ENCODE peak calls at places on chromosomes 3 and 15, in eight cellular contexts. M is DND-41, R is K562, F is PC-3, Z is A549, I is HepG2, J is fibroblast of lung, P is H9. L is an unnamed sample.

GRCh38 chr3:192563417-192563816 is 163.9 kb downstream of the FGF12 start:
- DNase-seq in M (no peak), R (no peak), F (no peak), Z (no peak), I (no peak), J (no peak), P (no peak), L (no peak)

GRCh38 chr3:76021376-76021775 is 236.0 kb upstream of the ZNF717 start:
- DNase-seq in M (no peak), R (no peak), F (peak), Z (no peak), I (no peak), J (no peak), P (no peak), L (no peak)

GRCh38 chr15:48459571-48460461 is 128.6 kb downstream of the DUT start:
- DNase-seq in M (no peak), R (no peak), F (peak), Z (peak), I (no peak), J (peak), P (no peak), L (no peak)

GRCh38 chr3:23459437-23459836 is 256.3 kb downstream of the UBE2E2 start:
- DNase-seq in M (no peak), R (no peak), F (no peak), Z (no peak), I (no peak), J (no peak), P (no peak), L (no peak)

GRCh38 chr15:68554716-68555347 is 24.0 kb upstream of the CORO2B start:
- DNase-seq in M (no peak), R (no peak), F (no peak), Z (no peak), I (no peak), J (no peak), P (no peak), L (no peak)

GRCh38 chr15:59456114-59456513 is 18.1 kb downstream of the FAM81A start:
- DNase-seq in M (no peak), R (no peak), F (peak), Z (no peak), I (no peak), J (no peak), P (no peak), L (no peak)

GRCh38 chr15:101176625-101177024 is 75.2 kb downstream of the CHSY1 start:
- DNase-seq in M (no peak), R (no peak), F (no peak), Z (peak), I (peak), J (peak), P (no peak), L (no peak)

GRCh38 chr3:11240496-11240895 is 31.7 kb upstream of the ATG7 start:
- DNase-seq in M (no peak), R (no peak), F (no peak), Z (no peak), I (no peak), J (peak), P (no peak), L (no peak)

GRCh38 chr15:41940441-41940857 is 31.9 kb downstream of the EHD4 start:
- DNase-seq in M (no peak), R (no peak), F (peak), Z (peak), I (peak), J (peak), P (no peak), L (no peak)

GRCh38 chr3:111763968-111764367 is 95.1 kb upstream of the PHLDB2 start:
- DNase-seq in M (no peak), R (no peak), F (no peak), Z (no peak), I (no peak), J (peak), P (no peak), L (no peak)

GRCh38 chr3:183892610-183893214 is 8.0 kb upstream of the PARL start:
- DNase-seq in M (no peak), R (no peak), F (no peak), Z (no peak), I (peak), J (no peak), P (no peak), L (no peak)

GRCh38 chr3:195701042-195701910 is 19.5 kb upstream of the MUC20 start:
- DNase-seq in M (no peak), R (no peak), F (no peak), Z (no peak), I (no peak), J (no peak), P (no peak), L (no peak)

GRCh38 chr15:74443100-74443909 is 9.5 kb upstream of the SEMA7A start:
- DNase-seq in M (no peak), R (no peak), F (no peak), Z (no peak), I (peak), J (peak), P (no peak), L (no peak)

GRCh38 chr3:189490749-189491148 is 140.4 kb upstream of the TP63 start:
- DNase-seq in M (no peak), R (no peak), F (peak), Z (peak), I (no peak), J (no peak), P (no peak), L (no peak)
- H3K4me2 ChIP-seq in M (no peak), R (no peak), F (no peak), Z (peak), I (no peak), J (no peak), P (no peak), L (no peak)

DNA sequence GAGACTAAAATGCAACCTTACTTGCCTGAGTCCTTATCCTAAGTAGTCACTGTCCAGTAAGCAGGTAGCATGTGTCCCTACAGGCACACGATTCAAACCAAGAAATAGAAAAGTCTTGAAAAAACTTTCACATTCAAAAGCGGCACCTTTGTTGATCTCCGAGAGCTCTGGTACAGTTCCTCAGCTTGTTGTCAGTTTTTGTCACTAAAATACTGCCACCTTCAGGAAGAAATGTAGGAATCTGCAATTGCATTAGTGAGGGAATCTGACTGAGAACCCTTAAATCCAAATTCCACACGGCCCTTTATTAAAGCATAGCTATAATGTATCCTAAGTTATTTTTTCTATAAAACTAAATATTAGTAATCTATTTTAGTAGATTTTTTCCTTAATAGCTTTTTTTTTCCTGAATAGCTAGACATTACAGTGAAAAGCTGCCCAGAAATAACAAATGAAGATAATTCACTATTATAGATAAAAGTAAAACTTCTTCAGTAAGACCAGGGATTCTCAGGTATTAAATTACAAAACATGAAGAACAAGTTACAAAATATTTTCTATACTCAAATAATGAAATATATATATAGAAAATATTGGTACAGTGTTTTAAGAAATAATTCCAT is 44.0 kb downstream of the CCDC54 start:
- DNase-seq in M (peak), R (peak), F (peak), Z (peak), I (peak), J (peak), P (no peak), L (peak)
- H3K4me2 ChIP-seq in M (peak), R (no peak), F (peak), Z (peak), I (peak), J (peak), P (no peak), L (no peak)

GRCh38 chr3:22121068-22121706 is 370.2 kb upstream of the ZNF385D start:
- DNase-seq in M (no peak), R (no peak), F (no peak), Z (no peak), I (peak), J (no peak), P (no peak), L (no peak)

GRCh38 chr3:22115581-22115980 is 364.6 kb upstream of the ZNF385D start:
- DNase-seq in M (no peak), R (no peak), F (peak), Z (no peak), I (no peak), J (peak), P (no peak), L (no peak)

GRCh38 chr3:22118542-22118941 is 367.5 kb upstream of the ZNF385D start:
- DNase-seq in M (no peak), R (no peak), F (no peak), Z (no peak), I (no peak), J (no peak), P (no peak), L (no peak)

GRCh38 chr3:22117091-22117490 is 366.1 kb upstream of the ZNF385D start:
- DNase-seq in M (no peak), R (no peak), F (no peak), Z (no peak), I (no peak), J (no peak), P (no peak), L (no peak)

GRCh38 chr3:22117751-22118346 is 366.8 kb upstream of the ZNF385D start:
- DNase-seq in M (no peak), R (peak), F (peak), Z (peak), I (peak), J (peak), P (no peak), L (peak)
- H3K4me2 ChIP-seq in M (no peak), R (no peak), F (no peak), Z (no peak), I (no peak), J (no peak), P (no peak), L (no peak)

GRCh38 chr3:71454513-71455423 is 128.8 kb downstream of the FOXP1 start:
- DNase-seq in M (peak), R (no peak), F (no peak), Z (no peak), I (no peak), J (no peak), P (no peak), L (no peak)

GRCh38 chr3:71451812-71452211 is 131.7 kb downstream of the FOXP1 start:
- DNase-seq in M (no peak), R (no peak), F (no peak), Z (no peak), I (no peak), J (no peak), P (no peak), L (no peak)

GRCh38 chr3:71453822-71454512 is 129.6 kb downstream of the FOXP1 start:
- DNase-seq in M (peak), R (no peak), F (peak), Z (no peak), I (peak), J (no peak), P (no peak), L (no peak)

GRCh38 chr3:71450985-71451560 is 132.5 kb downstream of the FOXP1 start:
- DNase-seq in M (no peak), R (no peak), F (no peak), Z (no peak), I (no peak), J (peak), P (no peak), L (no peak)

GRCh38 chr3:71453319-71453718 is 130.2 kb downstream of the FOXP1 start:
- DNase-seq in M (no peak), R (no peak), F (no peak), Z (no peak), I (peak), J (no peak), P (no peak), L (no peak)
- H3K4me2 ChIP-seq in M (peak), R (no peak), F (peak), Z (no peak), I (peak), J (no peak), P (no peak), L (no peak)

GRCh38 chr3:114551770-114552526 is 258.1 kb downstream of the TIGIT start:
- DNase-seq in M (no peak), R (peak), F (peak), Z (peak), I (no peak), J (peak), P (no peak), L (no peak)
- H3K4me2 ChIP-seq in M (no peak), R (no peak), F (peak), Z (peak), I (no peak), J (no peak), P (no peak), L (no peak)

GRCh38 chr3:149650828-149651227 is 7.0 kb downstream of the WWTR1 start:
- DNase-seq in M (no peak), R (no peak), F (no peak), Z (no peak), I (no peak), J (no peak), P (no peak), L (no peak)
- H3K4me2 ChIP-seq in M (no peak), R (no peak), F (no peak), Z (peak), I (peak), J (no peak), P (no peak), L (no peak)

GRCh38 chr3:33897306-33897705 is 98.9 kb downstream of the PDCD6IP start:
- DNase-seq in M (no peak), R (no peak), F (no peak), Z (no peak), I (no peak), J (no peak), P (no peak), L (no peak)
- H3K4me2 ChIP-seq in M (no peak), R (no peak), F (no peak), Z (no peak), I (no peak), J (no peak), P (no peak), L (no peak)

GRCh38 chr3:179791793-179792192 is 139.0 kb downstream of the USP13 start:
- DNase-seq in M (no peak), R (no peak), F (no peak), Z (no peak), I (no peak), J (no peak), P (no peak), L (no peak)

GRCh38 chr3:179794355-179794754 is 141.5 kb downstream of the USP13 start:
- DNase-seq in M (peak), R (no peak), F (no peak), Z (no peak), I (no peak), J (no peak), P (no peak), L (no peak)

DNA sequence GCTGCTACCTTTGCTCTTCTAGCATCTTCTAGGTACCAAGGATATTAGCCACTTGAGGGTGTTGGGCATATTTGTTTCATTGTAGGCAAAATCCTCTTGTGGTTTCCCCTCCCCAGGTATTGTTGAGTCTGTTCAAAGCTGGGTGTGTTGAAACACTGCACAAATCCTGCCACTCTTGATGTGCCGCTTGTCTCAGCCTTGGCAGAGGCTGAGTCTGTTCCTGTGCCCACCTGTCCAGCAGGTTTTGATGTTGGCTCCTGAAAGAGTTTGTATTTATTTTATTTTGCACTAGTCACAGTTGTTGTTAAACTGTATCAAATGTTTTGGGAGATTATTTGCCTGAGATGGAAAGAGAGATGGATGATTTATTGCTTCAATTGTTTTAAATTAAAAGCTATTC is 136.2 kb downstream of the USP13 start:
- DNase-seq in M (no peak), R (no peak), F (peak), Z (no peak), I (no peak), J (no peak), P (no peak), L (no peak)
- H3K4me2 ChIP-seq in M (no peak), R (no peak), F (no peak), Z (no peak), I (no peak), J (no peak), P (no peak), L (no peak)

L was measured in neuronal stem cell.